ENCODE peak calls at places on chromosomes 4 and X, in seven cellular contexts. B, I, Z, X, J, R and W are unnamed samples.

GRCh38 chr4:113593400-113594230 is 167.9 kb downstream of the CAMK2D start:
- DNase-seq in X (no peak), R (no peak), J (no peak), I (no peak), B (no peak), Z (no peak), W (no peak)

GRCh38 chr4:128228778-128229457 is 58.7 kb downstream of the PGRMC2 start:
- DNase-seq in B (no peak), R (no peak), I (no peak), J (no peak), Z (no peak), X (no peak), W (no peak)

GRCh38 chrX:30713061-30713525 is 59.9 kb downstream of the GK start:
- DNase-seq in R (peak; percentile 46), Z (peak; percentile 18), I (peak; percentile 45), J (peak; percentile 73), B (peak; percentile 83), X (no peak), W (peak; percentile 62)

GRCh38 chrX:110944793-110945466 is 149.3 kb upstream of the CHRDL1 start:
- DNase-seq in I (no peak), X (no peak), B (no peak), R (no peak), Z (no peak), J (peak; percentile 45), W (no peak)

GRCh38 chr4:172857026-172857425 is 311.6 kb upstream of the GALNT7 start:
- DNase-seq in R (no peak), J (no peak), X (no peak), I (no peak), B (no peak), Z (no peak), W (no peak)

GRCh38 chrX:2351999-2352995 is 148.5 kb downstream of the DHRSX start:
- DNase-seq in J (no peak), X (peak; percentile 96), B (no peak), Z (no peak), I (peak; percentile 23), R (no peak), W (no peak)

GRCh38 chr4:55736605-55737183 is 82.9 kb upstream of the EXOC1L start:
- DNase-seq in J (peak; percentile 37), B (peak; percentile 19), I (peak; percentile 23), R (no peak), X (no peak), Z (no peak), W (no peak)

GRCh38 chr4:189046642-189047041 is 894.0 kb upstream of the FRG1 start:
- DNase-seq in I (no peak), X (no peak), J (peak; percentile 78), Z (no peak), R (no peak), B (no peak), W (no peak)

GRCh38 chr4:41176357-41176756 is 38.0 kb downstream of the APBB2 start:
- DNase-seq in Z (no peak), R (no peak), J (no peak), X (peak; percentile 58), I (peak; percentile 43), B (no peak), W (no peak)

GRCh38 chr4:304987-305680 is at the start of gene ZNF732:
- DNase-seq in Z (peak; percentile 31), X (peak; percentile 9), J (peak; percentile 99), R (no peak), I (peak; percentile 27), B (no peak), W (no peak)

GRCh38 chr4:128322986-128323385 is 35.4 kb upstream of the PGRMC2 start:
- DNase-seq in B (no peak), Z (no peak), X (no peak), I (peak; percentile 91), R (no peak), J (no peak), W (no peak)

GRCh38 chr4:25433966-25434667 is 57.1 kb downstream of the ANAPC4 start:
- DNase-seq in Z (no peak), I (no peak), B (no peak), X (no peak), R (no peak), J (no peak), W (no peak)

GRCh38 chr4:64767547-64767946 is 358.3 kb upstream of the TECRL start:
- DNase-seq in B (no peak), I (no peak), R (no peak), J (no peak), Z (no peak), X (no peak), W (no peak)

GRCh38 chr4:7632341-7632740 is 197.6 kb upstream of the PSAPL1 start:
- DNase-seq in J (no peak), B (no peak), I (no peak), X (no peak), R (no peak), Z (no peak), W (no peak)

GRCh38 chr4:138242076-138242829 is at the start of gene SLC7A11:
- DNase-seq in X (peak; percentile 98), B (peak; percentile 98), Z (no peak), J (peak; percentile 98), I (peak; percentile 96), R (peak; percentile 83), W (peak; percentile 74)

GRCh38 chr4:17761062-17761461 is 20.4 kb downstream of the FAM184B start:
- DNase-seq in Z (no peak), J (no peak), R (no peak), B (no peak), I (no peak), X (no peak), W (no peak)

GRCh38 chr4:17763931-17764330 is 17.5 kb downstream of the FAM184B start:
- DNase-seq in R (no peak), I (no peak), J (no peak), Z (no peak), B (no peak), X (no peak), W (no peak)

GRCh38 chr4:17760602-17761001 is 20.8 kb downstream of the FAM184B start:
- DNase-seq in B (no peak), Z (no peak), I (no peak), J (peak; percentile 66), X (no peak), R (no peak), W (no peak)

GRCh38 chr4:17763352-17763890 is 18.0 kb downstream of the FAM184B start:
- DNase-seq in X (no peak), Z (no peak), I (no peak), R (no peak), J (no peak), B (no peak), W (no peak)

GRCh38 chr4:17762705-17763104 is 18.7 kb downstream of the FAM184B start:
- DNase-seq in J (peak; percentile 20), Z (no peak), B (no peak), I (no peak), R (no peak), X (no peak), W (no peak)
- TF ChIP-seq CTCF in J (peak; percentile 59), Z (no peak), B (peak; percentile 24), I (peak; percentile 5), R (no peak), X (peak; percentile 32), W (peak; percentile 37)

DNA sequence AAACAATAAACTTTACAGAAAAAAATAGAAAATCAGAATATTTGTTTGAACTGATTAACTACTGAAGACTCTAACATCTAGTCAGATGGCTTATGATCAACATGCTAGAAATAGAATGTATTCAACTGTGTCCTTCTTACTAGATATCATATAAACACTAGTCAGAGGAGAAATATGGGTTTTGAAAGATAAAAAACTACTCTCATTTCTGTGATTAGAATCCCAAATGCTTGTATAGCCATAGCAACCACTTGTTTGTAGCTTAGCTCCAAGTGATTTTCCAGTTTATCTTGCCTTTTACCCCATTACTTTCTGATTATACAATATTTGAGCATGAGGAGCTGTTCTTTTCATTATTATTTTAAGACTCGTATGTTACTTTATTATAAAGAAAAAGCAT is 31.2 kb downstream of the USP38 start:
- DNase-seq in J (no peak), B (no peak), I (no peak), X (no peak), R (no peak), Z (no peak), W (no peak)
- H3K27me3 ChIP-seq in J (no peaks in the 10 kb centered on the region), B (no peaks in the 10 kb centered on the region), I (no peaks in the 10 kb centered on the region), X (no peaks in the 10 kb centered on the region), R (no peaks in the 10 kb centered on the region), Z (no peaks in the 10 kb centered on the region), W (no peaks in the 10 kb centered on the region)

GRCh38 chr4:99708551-99708950 is 50.9 kb upstream of the C4orf54 start:
- DNase-seq in Z (no peak), R (no peak), J (no peak), B (no peak), X (no peak), I (no peak), W (no peak)

GRCh38 chr4:99710681-99711345 is 53.2 kb upstream of the C4orf54 start:
- DNase-seq in J (no peak), R (no peak), X (no peak), Z (no peak), B (no peak), I (no peak), W (no peak)

GRCh38 chr4:99712099-99712498 is 54.5 kb upstream of the C4orf54 start:
- DNase-seq in X (no peak), R (no peak), B (no peak), Z (no peak), J (no peak), I (no peak), W (no peak)

GRCh38 chr4:99711657-99712056 is 54.0 kb upstream of the C4orf54 start:
- DNase-seq in R (no peak), X (no peak), I (no peak), J (no peak), B (no peak), Z (no peak), W (no peak)

DNA sequence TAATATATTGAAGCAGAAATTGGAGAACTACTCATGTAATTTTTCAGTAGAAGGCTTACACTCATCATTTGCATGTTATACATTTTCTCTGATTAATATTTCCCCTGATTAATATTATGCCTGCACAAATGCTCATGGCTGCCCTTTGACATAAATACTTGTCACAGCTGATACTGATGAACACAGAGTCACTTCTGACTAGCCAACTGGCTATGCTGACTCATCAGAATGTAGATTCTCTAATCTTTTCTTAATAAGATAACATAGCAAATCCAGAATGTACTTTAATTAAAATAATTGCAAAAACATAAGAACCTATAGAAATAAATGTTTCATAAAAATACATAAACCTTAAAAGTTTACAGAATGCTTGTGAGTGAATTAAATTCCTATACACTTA is 52.4 kb upstream of the C4orf54 start:
- DNase-seq in Z (no peak), I (no peak), R (no peak), J (no peak), B (no peak), X (no peak), W (no peak)
- TF ChIP-seq CTCF in Z (no peak), I (no peak), R (no peak), J (no peak), B (no peak), X (no peak), W (no peak)

GRCh38 chrX:125778256-125778655 is 387.8 kb downstream of the DCAF12L2 start:
- DNase-seq in X (no peak), B (no peak), R (no peak), I (no peak), J (no peak), Z (no peak), W (no peak)

GRCh38 chrX:125786306-125786705 is 379.8 kb downstream of the DCAF12L2 start:
- DNase-seq in R (no peak), Z (no peak), J (no peak), B (no peak), X (no peak), I (no peak), W (no peak)

DNA sequence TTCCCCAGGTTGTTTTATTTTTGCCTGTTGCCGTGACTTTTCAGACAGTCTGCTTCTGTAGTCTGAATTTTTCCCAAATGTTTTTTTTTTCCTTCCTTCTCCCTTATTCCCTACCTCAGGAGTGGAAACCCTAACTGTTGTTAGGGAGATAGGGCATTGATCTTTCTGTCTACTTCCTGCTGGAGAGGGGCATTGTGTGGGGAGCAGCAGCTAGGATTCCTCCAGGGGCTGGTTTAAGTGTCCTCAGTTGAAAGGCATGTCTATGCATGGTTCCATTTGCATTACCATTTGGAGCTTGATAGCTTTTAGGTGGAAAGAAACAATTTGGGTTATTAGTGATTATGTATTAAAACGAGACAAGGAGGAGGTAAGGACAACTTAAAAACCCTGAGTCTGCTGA is 383.9 kb downstream of the DCAF12L2 start:
- DNase-seq in B (no peak), Z (no peak), X (no peak), J (peak; percentile 5), I (no peak), R (no peak), W (no peak)
- H3K27me3 ChIP-seq in B (no peaks in the 10 kb centered on the region), Z (no peaks in the 10 kb centered on the region), X (no peaks in the 10 kb centered on the region), J (no peaks in the 10 kb centered on the region), I (no peaks in the 10 kb centered on the region), R (no peaks in the 10 kb centered on the region), W (no peaks in the 10 kb centered on the region)